ENCODE peak calls at places on chromosomes 11 and 22, in nine cellular contexts. E is NB4; A is T-cell; G is ACHN; S is activated CD4-positive, alpha-beta T cell treated with anti-CD3 and anti-CD28 coated beads, Interleukin-2, amount 50 U/mL, for 1 hour; N is H7; L is IMR-90; R is stimulated activated CD4-positive, alpha-beta T cell treated with anti-CD3 and anti-CD28 coated beads, Interleukin-15, amount 100 ng/mL, for 1 hour; V is HL-60. T is an unnamed sample.

GRCh38 chr11:44047931-44048431 is at the start of gene ACCSL:
- DNase-seq in E (peak), A (no peak), G (no peak), S (no peak), N (no peak), L (no peak), R (no peak), V (no peak), T (no peak)

GRCh38 chr11:119315139-119316016 is 1.6 kb downstream of the MCAM start:
- DNase-seq in E (no peak), A (peak), G (peak), S (peak), N (peak), L (no peak), R (no peak), V (no peak), T (no peak)

GRCh38 chr11:61467609-61468401 is 37.9 kb downstream of the SDHAF2 start:
- DNase-seq in E (no peak), A (no peak), G (no peak), S (no peak), N (no peak), L (no peak), R (no peak), V (no peak), T (no peak)

GRCh38 chr22:40204331-40205116 is 26.8 kb downstream of the TNRC6B start:
- DNase-seq in E (no peak), A (no peak), G (no peak), S (no peak), N (no peak), L (peak), R (no peak), V (no peak), T (peak)

GRCh38 chr11:108882211-108882831 is 217.5 kb downstream of the DDX10 start:
- DNase-seq in E (no peak), A (no peak), G (no peak), S (no peak), N (no peak), L (no peak), R (no peak), V (no peak), T (no peak)

GRCh38 chr11:96341237-96342130 is 1.5 kb downstream of the MAML2 start:
- DNase-seq in E (peak), A (peak), G (peak), S (peak), N (peak), L (peak), R (peak), V (no peak), T (peak)

GRCh38 chr11:111531687-111532364 is 8.7 kb upstream of the LAYN start:
- DNase-seq in E (peak), A (no peak), G (peak), S (no peak), N (no peak), L (peak), R (peak), V (no peak), T (peak)

GRCh38 chr22:31969789-31970489 is 25.6 kb downstream of the YWHAH start:
- DNase-seq in E (peak), A (peak), G (peak), S (peak), N (peak), L (peak), R (peak), V (peak), T (peak)

GRCh38 chr11:27699242-27699925 is 871 bp downstream of the BDNF start:
- DNase-seq in E (no peak), A (no peak), G (peak), S (no peak), N (peak), L (peak), R (no peak), V (no peak), T (peak)

GRCh38 chr11:70090989-70091388 is 12.9 kb downstream of the ANO1 start:
- DNase-seq in E (no peak), A (no peak), G (no peak), S (no peak), N (no peak), L (peak), R (no peak), V (no peak), T (peak)